ENCODE peak calls at places on chromosomes 2 and 18, in five cellular contexts. One of them, this sample, is unnamed.

GRCh38 chr2:119425620-119426395 is 5.8 kb upstream of the TMEM37 start:
- DNase-seq in tibial nerve: no peak
- DNase-seq in HCT116: no peak
- DNase-seq in lower leg skin: peak; percentile 40
- DNase-seq in Peyer's patch: peak; percentile 81
- DNase-seq in this sample: no peak

GRCh38 chr18:1663879-1664705 is 759.4 kb downstream of the ADCYAP1 start:
- DNase-seq in tibial nerve: peak; percentile 58
- DNase-seq in lower leg skin: peak; percentile 87
- DNase-seq in HCT116: peak; percentile 32
- DNase-seq in Peyer's patch: peak; percentile 51
- DNase-seq in this sample: peak; percentile 67

GRCh38 chr2:66462196-66462825 is 27.4 kb downstream of the MEIS1 start:
- DNase-seq in tibial nerve: no peak
- DNase-seq in lower leg skin: no peak
- DNase-seq in Peyer's patch: no peak
- DNase-seq in HCT116: no peak
- DNase-seq in this sample: no peak

GRCh38 chr18:64330161-64330560 is 181.3 kb upstream of the LINC00305 start:
- DNase-seq in Peyer's patch: no peak
- DNase-seq in HCT116: no peak
- DNase-seq in lower leg skin: no peak
- DNase-seq in tibial nerve: no peak
- DNase-seq in this sample: no peak

GRCh38 chr2:23480991-23481797 is 96.2 kb downstream of the KLHL29 start:
- DNase-seq in HCT116: peak; percentile 42
- DNase-seq in lower leg skin: no peak
- DNase-seq in Peyer's patch: no peak
- DNase-seq in tibial nerve: no peak
- DNase-seq in this sample: no peak

GRCh38 chr2:61961231-61961901 is 55.9 kb downstream of the COMMD1 start:
- DNase-seq in lower leg skin: no peak
- DNase-seq in Peyer's patch: no peak
- DNase-seq in HCT116: no peak
- DNase-seq in tibial nerve: no peak
- DNase-seq in this sample: no peak

GRCh38 chr2:98608118-98608961 is at the start of the genes COA5 and UNC50:
- DNase-seq in tibial nerve: peak; percentile 72
- DNase-seq in HCT116: peak; percentile 78
- DNase-seq in Peyer's patch: peak; percentile 95
- DNase-seq in lower leg skin: peak; percentile 97
- DNase-seq in this sample: peak; percentile 95

GRCh38 chr2:8408560-8409460 is 273.0 kb upstream of the ID2 start:
- DNase-seq in HCT116: no peak
- DNase-seq in tibial nerve: no peak
- DNase-seq in lower leg skin: no peak
- DNase-seq in Peyer's patch: no peak
- DNase-seq in this sample: no peak

GRCh38 chr2:175062787-175063585 is 57.8 kb upstream of the CHN1 start:
- DNase-seq in lower leg skin: no peak
- DNase-seq in Peyer's patch: no peak
- DNase-seq in HCT116: no peak
- DNase-seq in tibial nerve: no peak
- DNase-seq in this sample: no peak

GRCh38 chr2:219215871-219216536 is 2.8 kb downstream of the ABCB6 start:
- DNase-seq in HCT116: no peak
- DNase-seq in lower leg skin: no peak
- DNase-seq in tibial nerve: no peak
- DNase-seq in Peyer's patch: no peak
- DNase-seq in this sample: no peak

GRCh38 chr2:140528982-140529381 is 1601.8 kb downstream of the LRP1B start:
- DNase-seq in Peyer's patch: no peak
- DNase-seq in tibial nerve: no peak
- DNase-seq in lower leg skin: no peak
- DNase-seq in HCT116: no peak
- DNase-seq in this sample: no peak

GRCh38 chr2:120312076-120312475 is 33.9 kb upstream of the INHBB start:
- DNase-seq in HCT116: no peak
- DNase-seq in Peyer's patch: no peak
- DNase-seq in tibial nerve: no peak
- DNase-seq in lower leg skin: peak; percentile 77
- DNase-seq in this sample: no peak

GRCh38 chr2:127024769-127025356 is 82.1 kb downstream of the BIN1 start:
- DNase-seq in HCT116: no peak
- DNase-seq in Peyer's patch: no peak
- DNase-seq in tibial nerve: no peak
- DNase-seq in lower leg skin: peak; percentile 85
- DNase-seq in this sample: no peak

GRCh38 chr2:229520582-229521221 is 193.7 kb downstream of the DNER start:
- DNase-seq in Peyer's patch: no peak
- DNase-seq in HCT116: no peak
- DNase-seq in tibial nerve: no peak
- DNase-seq in lower leg skin: peak; percentile 86
- DNase-seq in this sample: no peak

GRCh38 chr18:13137939-13138821 is 80.4 kb upstream of the LDLRAD4 start:
- DNase-seq in HCT116: no peak
- DNase-seq in Peyer's patch: peak; percentile 94
- DNase-seq in lower leg skin: no peak
- DNase-seq in tibial nerve: peak; percentile 71
- DNase-seq in this sample: peak; percentile 91

GRCh38 chr2:204885747-204886146 is 340.5 kb downstream of the PARD3B start:
- DNase-seq in lower leg skin: no peak
- DNase-seq in tibial nerve: no peak
- DNase-seq in HCT116: no peak
- DNase-seq in Peyer's patch: no peak
- DNase-seq in this sample: peak; percentile 5

GRCh38 chr2:128322651-128323491 is 4.2 kb upstream of the HS6ST1 start:
- DNase-seq in tibial nerve: no peak
- DNase-seq in Peyer's patch: peak; percentile 49
- DNase-seq in HCT116: no peak
- DNase-seq in lower leg skin: peak; percentile 90
- DNase-seq in this sample: no peak

GRCh38 chr18:158128-159036 is at the start of gene USP14:
- DNase-seq in Peyer's patch: peak; percentile 98
- DNase-seq in tibial nerve: peak; percentile 86
- DNase-seq in lower leg skin: peak; percentile 99
- DNase-seq in HCT116: peak; percentile 78
- DNase-seq in this sample: peak; percentile 100
- TF ChIP-seq POLR2A in Peyer's patch: peak; percentile 43
- TF ChIP-seq POLR2A in tibial nerve: no peak
- TF ChIP-seq POLR2A in lower leg skin: no peak
- TF ChIP-seq POLR2A in HCT116: no peak
- TF ChIP-seq POLR2A in this sample: peak; percentile 72

DNA sequence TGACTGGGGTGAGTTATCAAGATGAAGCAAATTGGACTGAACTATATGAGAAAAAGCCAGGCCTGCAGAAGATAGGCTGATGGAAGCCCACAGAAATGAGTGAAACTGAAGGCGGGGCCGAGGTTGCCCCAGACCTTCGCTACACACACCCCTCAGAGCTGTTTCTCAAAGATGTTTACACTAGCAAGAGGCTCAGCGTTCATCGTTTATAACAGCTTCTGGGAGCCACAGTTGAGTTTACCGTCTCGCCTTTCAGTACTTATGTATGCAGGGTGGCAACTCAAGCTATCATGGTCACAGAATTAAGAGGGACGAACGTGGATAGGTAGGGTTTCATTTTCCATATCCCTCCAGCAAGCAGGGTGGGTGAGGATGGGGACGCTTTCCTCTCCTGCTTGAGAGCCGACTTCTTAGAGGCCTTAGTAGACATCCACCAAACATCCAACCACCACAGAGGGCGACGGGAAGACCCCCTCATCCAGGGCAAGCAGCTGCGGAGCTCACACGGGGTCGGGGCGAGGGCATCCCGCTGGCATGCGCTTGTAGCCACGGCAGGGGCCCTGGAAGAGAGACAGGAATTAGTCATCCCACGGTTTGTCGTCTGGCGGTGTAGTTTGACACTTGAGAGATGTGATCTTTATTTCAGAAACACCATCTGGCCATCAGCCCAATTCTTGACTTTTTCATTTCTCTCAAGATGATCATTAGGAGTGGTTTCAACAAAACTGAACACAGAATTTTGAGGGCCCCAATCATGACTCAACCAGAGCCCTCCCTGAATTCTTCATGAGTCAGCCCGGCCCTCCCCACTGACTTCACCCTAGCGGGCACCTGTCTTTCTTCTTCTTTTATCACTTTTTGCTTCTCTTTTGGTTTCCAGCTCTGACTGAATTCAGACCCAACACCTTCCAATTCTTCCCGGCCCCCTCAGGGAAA is 109.1 kb upstream of the CTDP1 start:
- DNase-seq in lower leg skin: peak; percentile 81
- DNase-seq in tibial nerve: no peak
- DNase-seq in HCT116: peak; percentile 73
- DNase-seq in Peyer's patch: peak; percentile 34
- DNase-seq in this sample: no peak
- TF ChIP-seq POLR2A in lower leg skin: no peak
- TF ChIP-seq POLR2A in tibial nerve: no peak
- TF ChIP-seq POLR2A in HCT116: no peak
- TF ChIP-seq POLR2A in Peyer's patch: no peak
- TF ChIP-seq POLR2A in this sample: no peak

GRCh38 chr2:19932928-19933327 is 31.1 kb upstream of the TTC32 start:
- DNase-seq in Peyer's patch: no peak
- DNase-seq in lower leg skin: no peak
- DNase-seq in HCT116: no peak
- DNase-seq in tibial nerve: no peak
- DNase-seq in this sample: no peak
- TF ChIP-seq POLR2A in Peyer's patch: no peak
- TF ChIP-seq POLR2A in lower leg skin: no peak
- TF ChIP-seq POLR2A in HCT116: no peak
- TF ChIP-seq POLR2A in tibial nerve: no peak
- TF ChIP-seq POLR2A in this sample: no peak

DNA sequence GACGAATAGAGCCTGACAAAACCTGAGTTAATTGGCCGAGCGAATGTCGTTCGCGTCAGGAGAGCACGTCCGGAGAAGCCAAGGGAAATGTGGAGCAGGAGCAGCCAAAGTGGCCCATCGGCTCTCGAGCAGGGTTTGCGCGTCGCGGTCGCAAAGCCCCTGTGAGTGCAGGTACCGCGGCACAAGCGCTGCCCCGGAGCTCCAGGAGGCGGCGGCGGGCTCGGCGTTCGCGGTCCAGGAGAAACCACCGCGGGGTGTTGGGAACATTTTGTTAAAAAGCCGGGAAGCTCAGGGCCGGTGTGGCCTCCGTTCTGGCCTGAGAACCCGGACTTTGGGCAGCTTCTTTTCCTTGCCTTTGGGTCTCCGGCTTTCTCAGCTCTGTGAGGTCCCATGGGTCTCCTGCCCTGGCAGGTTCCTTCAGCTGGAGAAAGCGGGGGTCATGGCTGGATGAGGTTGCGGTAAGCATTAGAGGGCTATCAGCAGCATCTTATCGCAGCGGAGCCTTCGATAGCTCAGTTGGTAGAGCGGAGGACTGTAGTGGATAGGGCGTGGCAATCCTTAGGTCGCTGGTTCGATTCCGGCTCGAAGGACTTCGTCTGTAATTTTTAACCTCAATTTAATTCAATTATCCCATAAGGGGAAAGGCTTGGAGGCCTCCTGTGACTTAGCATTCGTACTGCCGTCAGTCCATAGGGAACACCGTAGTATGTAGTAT is 1.0 kb upstream of the AGBL5 start:
- DNase-seq in lower leg skin: peak; percentile 99
- DNase-seq in tibial nerve: peak; percentile 98
- DNase-seq in Peyer's patch: peak; percentile 97
- DNase-seq in HCT116: peak; percentile 90
- DNase-seq in this sample: peak; percentile 93
- TF ChIP-seq POLR2A in lower leg skin: no peak
- TF ChIP-seq POLR2A in tibial nerve: no peak
- TF ChIP-seq POLR2A in Peyer's patch: no peak
- TF ChIP-seq POLR2A in HCT116: peak; percentile 71
- TF ChIP-seq POLR2A in this sample: no peak

DNA sequence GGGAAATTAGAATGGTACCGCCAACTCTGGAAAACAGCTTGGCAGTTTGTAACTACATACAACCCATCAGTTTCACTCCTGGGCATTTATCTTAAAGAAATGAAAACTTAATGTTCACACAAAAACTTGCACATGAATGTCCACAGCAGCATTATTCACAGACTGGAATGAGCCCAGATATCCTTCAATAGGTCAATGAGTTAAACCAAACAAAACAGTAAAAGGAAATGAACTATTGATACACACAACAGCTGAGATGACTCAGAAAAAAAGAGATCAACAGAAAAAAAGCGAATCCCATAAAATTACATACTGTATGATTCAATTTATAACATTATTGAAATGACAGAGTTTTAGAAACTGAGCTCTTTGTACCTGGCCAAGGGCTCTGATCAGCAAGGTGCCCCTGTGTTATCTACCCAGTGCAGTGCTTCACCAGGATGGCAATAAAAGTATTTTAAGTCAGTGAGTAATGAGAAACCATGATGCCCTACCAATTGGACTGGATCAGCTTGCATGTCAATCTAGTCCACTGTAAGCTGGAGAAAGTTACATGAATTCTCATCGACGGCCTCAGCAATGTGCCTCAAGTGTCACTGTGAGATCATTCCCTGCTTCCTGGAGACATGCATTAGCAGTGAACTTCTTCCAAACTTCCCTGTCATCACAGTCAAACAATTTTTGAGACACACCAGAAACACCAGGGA is 21.9 kb downstream of the TMEM237 start:
- DNase-seq in tibial nerve: no peak
- DNase-seq in HCT116: no peak
- DNase-seq in lower leg skin: no peak
- DNase-seq in Peyer's patch: no peak
- DNase-seq in this sample: no peak
- TF ChIP-seq POLR2A in tibial nerve: no peak
- TF ChIP-seq POLR2A in HCT116: no peak
- TF ChIP-seq POLR2A in lower leg skin: no peak
- TF ChIP-seq POLR2A in Peyer's patch: no peak
- TF ChIP-seq POLR2A in this sample: no peak

GRCh38 chr2:213147550-213147949 is 3.9 kb downstream of the IKZF2 start:
- DNase-seq in lower leg skin: no peak
- DNase-seq in Peyer's patch: no peak
- DNase-seq in tibial nerve: no peak
- DNase-seq in HCT116: no peak
- DNase-seq in this sample: no peak
- TF ChIP-seq POLR2A in lower leg skin: no peak
- TF ChIP-seq POLR2A in Peyer's patch: no peak
- TF ChIP-seq POLR2A in tibial nerve: no peak
- TF ChIP-seq POLR2A in HCT116: no peak
- TF ChIP-seq POLR2A in this sample: no peak

DNA sequence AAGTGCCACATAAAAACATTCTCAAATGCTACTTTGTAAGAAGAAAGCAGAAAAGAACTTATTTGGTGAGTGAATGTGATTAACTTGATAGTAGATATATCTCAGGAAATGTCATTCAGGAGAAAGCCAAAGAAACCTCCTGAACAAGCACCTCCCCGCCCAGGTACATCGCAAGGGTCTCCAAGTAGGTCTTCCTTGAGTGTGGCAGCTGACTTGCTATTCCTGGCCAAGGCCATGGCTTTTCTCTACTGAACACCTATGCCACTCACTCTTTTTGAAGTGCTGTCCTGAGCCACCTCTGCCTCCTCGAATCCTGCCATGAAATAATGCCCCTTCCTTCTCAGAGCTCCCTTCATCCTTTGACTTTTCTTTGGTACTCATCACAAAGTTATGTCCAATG is 54.0 kb downstream of the NDUFA10 start:
- DNase-seq in HCT116: no peak
- DNase-seq in tibial nerve: no peak
- DNase-seq in Peyer's patch: no peak
- DNase-seq in lower leg skin: peak; percentile 61
- DNase-seq in this sample: no peak
- TF ChIP-seq POLR2A in HCT116: no peak
- TF ChIP-seq POLR2A in tibial nerve: no peak
- TF ChIP-seq POLR2A in Peyer's patch: no peak
- TF ChIP-seq POLR2A in lower leg skin: no peak
- TF ChIP-seq POLR2A in this sample: no peak

GRCh38 chr2:101151141-101151858 is at the start of gene TBC1D8:
- DNase-seq in lower leg skin: peak; percentile 97
- DNase-seq in HCT116: peak; percentile 49
- DNase-seq in tibial nerve: peak; percentile 51
- DNase-seq in Peyer's patch: peak; percentile 91
- DNase-seq in this sample: peak; percentile 67
- TF ChIP-seq POLR2A in lower leg skin: peak; percentile 13
- TF ChIP-seq POLR2A in HCT116: peak; percentile 81
- TF ChIP-seq POLR2A in tibial nerve: peak; percentile 53
- TF ChIP-seq POLR2A in Peyer's patch: peak; percentile 89
- TF ChIP-seq POLR2A in this sample: no peak